ENCODE peak calls at places on chromosomes 11 and 22, in six cellular contexts. One of them, this sample, is unnamed.
A peak's percentile ranks its signal among the peaks of the same experiment; 100 is the strongest.

GRCh38 chr11:37109205-37109585 is 511.2 kb upstream of the RAG2 start:
- DNase-seq in DND-41: no peak
- DNase-seq in cardiac fibroblast: peak; percentile 44
- DNase-seq in fibroblast of pulmonary artery: peak; percentile 42
- DNase-seq in AG04450: no peak
- DNase-seq in CD8-positive, alpha-beta T cell: no peak
- DNase-seq in this sample: no peak

GRCh38 chr11:12216100-12216499 is 105.7 kb downstream of the MICAL2 start:
- DNase-seq in DND-41: no peak
- DNase-seq in cardiac fibroblast: no peak
- DNase-seq in fibroblast of pulmonary artery: no peak
- DNase-seq in AG04450: no peak
- DNase-seq in CD8-positive, alpha-beta T cell: peak; percentile 67
- DNase-seq in this sample: no peak

GRCh38 chr11:57514538-57515331 is 767 bp downstream of the SLC43A1 start:
- DNase-seq in DND-41: peak; percentile 67
- DNase-seq in cardiac fibroblast: peak; percentile 43
- DNase-seq in fibroblast of pulmonary artery: peak; percentile 26
- DNase-seq in AG04450: no peak
- DNase-seq in CD8-positive, alpha-beta T cell: peak; percentile 58
- DNase-seq in this sample: no peak

GRCh38 chr11:94650756-94651155 is 83.6 kb downstream of the PIWIL4 start:
- DNase-seq in DND-41: no peak
- DNase-seq in cardiac fibroblast: peak; percentile 73
- DNase-seq in fibroblast of pulmonary artery: peak; percentile 73
- DNase-seq in AG04450: peak; percentile 44
- DNase-seq in CD8-positive, alpha-beta T cell: no peak
- DNase-seq in this sample: peak; percentile 78

GRCh38 chr11:64649304-64649703 is 58.3 kb downstream of the SLC22A12 start:
- DNase-seq in DND-41: peak; percentile 15
- DNase-seq in cardiac fibroblast: peak; percentile 22
- DNase-seq in fibroblast of pulmonary artery: peak; percentile 27
- DNase-seq in AG04450: no peak
- DNase-seq in CD8-positive, alpha-beta T cell: no peak
- DNase-seq in this sample: no peak

GRCh38 chr11:11988099-11988651 is 20.3 kb downstream of the DKK3 start:
- DNase-seq in DND-41: no peak
- DNase-seq in cardiac fibroblast: peak; percentile 52
- DNase-seq in fibroblast of pulmonary artery: peak; percentile 52
- DNase-seq in AG04450: no peak
- DNase-seq in CD8-positive, alpha-beta T cell: no peak
- DNase-seq in this sample: no peak

GRCh38 chr22:29751139-29751538 is 15.7 kb downstream of the ZMAT5 start:
- DNase-seq in DND-41: peak; percentile 50
- DNase-seq in cardiac fibroblast: peak; percentile 59
- DNase-seq in fibroblast of pulmonary artery: peak; percentile 62
- DNase-seq in AG04450: no peak
- DNase-seq in CD8-positive, alpha-beta T cell: no peak
- DNase-seq in this sample: no peak

GRCh38 chr22:50621491-50621880 is 6.5 kb downstream of the ARSA start:
- DNase-seq in DND-41: peak; percentile 58
- DNase-seq in cardiac fibroblast: no peak
- DNase-seq in fibroblast of pulmonary artery: no peak
- DNase-seq in AG04450: no peak
- DNase-seq in CD8-positive, alpha-beta T cell: peak; percentile 76
- DNase-seq in this sample: no peak

GRCh38 chr11:128757886-128758612 is 64.2 kb downstream of the FLI1 start:
- DNase-seq in DND-41: no peak
- DNase-seq in cardiac fibroblast: no peak
- DNase-seq in fibroblast of pulmonary artery: no peak
- DNase-seq in AG04450: no peak
- DNase-seq in CD8-positive, alpha-beta T cell: no peak
- DNase-seq in this sample: no peak

GRCh38 chr11:92295175-92296137 is 70.8 kb downstream of the FAT3 start:
- DNase-seq in DND-41: no peak
- DNase-seq in cardiac fibroblast: peak; percentile 42
- DNase-seq in fibroblast of pulmonary artery: peak; percentile 63
- DNase-seq in AG04450: no peak
- DNase-seq in CD8-positive, alpha-beta T cell: no peak
- DNase-seq in this sample: no peak

GRCh38 chr11:94526645-94527438 is 14.6 kb downstream of the C11orf97 start:
- DNase-seq in DND-41: no peak
- DNase-seq in cardiac fibroblast: no peak
- DNase-seq in fibroblast of pulmonary artery: no peak
- DNase-seq in AG04450: no peak
- DNase-seq in CD8-positive, alpha-beta T cell: no peak
- DNase-seq in this sample: no peak

GRCh38 chr11:117572129-117572528 is 224.9 kb downstream of the DSCAML1 start:
- DNase-seq in DND-41: no peak
- DNase-seq in cardiac fibroblast: no peak
- DNase-seq in fibroblast of pulmonary artery: no peak
- DNase-seq in AG04450: no peak
- DNase-seq in CD8-positive, alpha-beta T cell: no peak
- DNase-seq in this sample: no peak

GRCh38 chr11:110430267-110431211 is 791 bp downstream of the FDX1 start:
- DNase-seq in DND-41: peak; percentile 54
- DNase-seq in cardiac fibroblast: peak; percentile 62
- DNase-seq in fibroblast of pulmonary artery: peak; percentile 50
- DNase-seq in AG04450: no peak
- DNase-seq in CD8-positive, alpha-beta T cell: peak; percentile 51
- DNase-seq in this sample: no peak

GRCh38 chr22:24466831-24467249 is 28.3 kb upstream of the UPB1 start:
- DNase-seq in DND-41: no peak
- DNase-seq in cardiac fibroblast: peak; percentile 79
- DNase-seq in fibroblast of pulmonary artery: peak; percentile 83
- DNase-seq in AG04450: no peak
- DNase-seq in CD8-positive, alpha-beta T cell: no peak
- DNase-seq in this sample: no peak

GRCh38 chr11:30107899-30108298 is 91.1 kb upstream of the KCNA4 start:
- DNase-seq in DND-41: no peak
- DNase-seq in cardiac fibroblast: peak; percentile 81
- DNase-seq in fibroblast of pulmonary artery: peak; percentile 92
- DNase-seq in AG04450: no peak
- DNase-seq in CD8-positive, alpha-beta T cell: no peak
- DNase-seq in this sample: no peak

GRCh38 chr11:34337016-34337415 is 20.8 kb downstream of the ABTB2 start:
- DNase-seq in DND-41: no peak
- DNase-seq in cardiac fibroblast: no peak
- DNase-seq in fibroblast of pulmonary artery: no peak
- DNase-seq in AG04450: no peak
- DNase-seq in CD8-positive, alpha-beta T cell: no peak
- DNase-seq in this sample: no peak

GRCh38 chr11:120195601-120196289 is 15.1 kb upstream of the OAF start:
- DNase-seq in DND-41: no peak
- DNase-seq in cardiac fibroblast: no peak
- DNase-seq in fibroblast of pulmonary artery: no peak
- DNase-seq in AG04450: no peak
- DNase-seq in CD8-positive, alpha-beta T cell: no peak
- DNase-seq in this sample: no peak

GRCh38 chr11:70205049-70205725 is 2.1 kb downstream of the FADD start:
- DNase-seq in DND-41: no peak
- DNase-seq in cardiac fibroblast: peak; percentile 40
- DNase-seq in fibroblast of pulmonary artery: peak; percentile 35
- DNase-seq in AG04450: no peak
- DNase-seq in CD8-positive, alpha-beta T cell: no peak
- DNase-seq in this sample: no peak

GRCh38 chr11:74844865-74845264 is 96.2 kb downstream of the RNF169 start:
- DNase-seq in DND-41: no peak
- DNase-seq in cardiac fibroblast: no peak
- DNase-seq in fibroblast of pulmonary artery: no peak
- DNase-seq in AG04450: no peak
- DNase-seq in CD8-positive, alpha-beta T cell: no peak
- DNase-seq in this sample: no peak

GRCh38 chr11:77154381-77155081 is 26.5 kb downstream of the MYO7A start:
- DNase-seq in DND-41: no peak
- DNase-seq in cardiac fibroblast: no peak
- DNase-seq in fibroblast of pulmonary artery: no peak
- DNase-seq in AG04450: no peak
- DNase-seq in CD8-positive, alpha-beta T cell: no peak
- DNase-seq in this sample: no peak

GRCh38 chr22:50503475-50504145 is 3.9 kb downstream of the LMF2 start:
- DNase-seq in DND-41: peak; percentile 35
- DNase-seq in cardiac fibroblast: no peak
- DNase-seq in fibroblast of pulmonary artery: no peak
- DNase-seq in AG04450: no peak
- DNase-seq in CD8-positive, alpha-beta T cell: no peak
- DNase-seq in this sample: no peak

GRCh38 chr11:116871248-116871647 is 33.8 kb upstream of the APOA1 start:
- DNase-seq in DND-41: no peak
- DNase-seq in cardiac fibroblast: peak; percentile 92
- DNase-seq in fibroblast of pulmonary artery: peak; percentile 72
- DNase-seq in AG04450: no peak
- DNase-seq in CD8-positive, alpha-beta T cell: no peak
- DNase-seq in this sample: peak; percentile 53

GRCh38 chr11:84247129-84247528 is 961.0 kb upstream of the CCDC90B start:
- DNase-seq in DND-41: no peak
- DNase-seq in cardiac fibroblast: peak; percentile 8
- DNase-seq in fibroblast of pulmonary artery: no peak
- DNase-seq in AG04450: no peak
- DNase-seq in CD8-positive, alpha-beta T cell: no peak
- DNase-seq in this sample: no peak

GRCh38 chr11:116185551-116185950 is 587.2 kb downstream of the BUD13 start:
- DNase-seq in DND-41: no peak
- DNase-seq in cardiac fibroblast: no peak
- DNase-seq in fibroblast of pulmonary artery: no peak
- DNase-seq in AG04450: no peak
- DNase-seq in CD8-positive, alpha-beta T cell: no peak
- DNase-seq in this sample: no peak

GRCh38 chr11:73072935-73073481 is 69.1 kb downstream of the FCHSD2 start:
- DNase-seq in DND-41: no peak
- DNase-seq in cardiac fibroblast: peak; percentile 63
- DNase-seq in fibroblast of pulmonary artery: peak; percentile 51
- DNase-seq in AG04450: no peak
- DNase-seq in CD8-positive, alpha-beta T cell: no peak
- DNase-seq in this sample: no peak

GRCh38 chr11:96338910-96339703 is 3.9 kb downstream of the MAML2 start:
- DNase-seq in DND-41: peak; percentile 68
- DNase-seq in cardiac fibroblast: peak; percentile 92
- DNase-seq in fibroblast of pulmonary artery: peak; percentile 82
- DNase-seq in AG04450: no peak
- DNase-seq in CD8-positive, alpha-beta T cell: peak; percentile 48
- DNase-seq in this sample: no peak

DNA sequence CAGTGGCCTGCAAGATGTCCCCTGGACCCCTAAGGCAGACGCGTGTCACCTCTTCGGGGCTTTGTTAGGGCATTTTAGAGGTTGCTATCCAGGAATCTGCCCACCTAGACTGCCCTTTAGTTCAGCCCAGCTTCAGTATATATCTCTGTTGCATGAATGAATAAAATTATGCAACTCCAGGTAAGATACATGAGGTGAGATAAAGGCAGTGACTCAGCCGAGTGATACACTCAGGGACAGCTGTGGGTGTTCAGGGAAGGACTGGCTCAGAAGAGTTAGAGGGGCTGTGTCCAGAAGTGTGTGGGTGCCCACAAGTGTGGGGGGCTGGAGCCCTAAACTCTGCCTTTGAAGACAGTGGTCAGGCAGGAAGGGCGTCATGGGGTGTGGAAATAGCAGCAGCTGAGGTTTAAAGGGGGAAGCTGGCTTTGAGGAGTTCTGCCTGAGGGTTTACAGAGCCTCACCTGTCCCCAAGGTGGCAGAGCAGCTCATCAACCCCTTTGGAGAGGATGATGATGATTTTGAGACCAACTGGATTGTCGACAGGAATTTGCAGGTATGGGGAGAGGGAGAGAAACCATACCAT is 8.3 kb downstream of the FTH1 start:
- DNase-seq in DND-41: no peak
- DNase-seq in cardiac fibroblast: no peak
- DNase-seq in fibroblast of pulmonary artery: no peak
- DNase-seq in AG04450: no peak
- DNase-seq in CD8-positive, alpha-beta T cell: no peak
- DNase-seq in this sample: no peak
- TF ChIP-seq CTCF in DND-41: no peak
- TF ChIP-seq CTCF in cardiac fibroblast: no peak
- TF ChIP-seq CTCF in fibroblast of pulmonary artery: no peak
- TF ChIP-seq CTCF in AG04450: no peak
- TF ChIP-seq CTCF in CD8-positive, alpha-beta T cell: no peak
- TF ChIP-seq CTCF in this sample: no peak

DNA sequence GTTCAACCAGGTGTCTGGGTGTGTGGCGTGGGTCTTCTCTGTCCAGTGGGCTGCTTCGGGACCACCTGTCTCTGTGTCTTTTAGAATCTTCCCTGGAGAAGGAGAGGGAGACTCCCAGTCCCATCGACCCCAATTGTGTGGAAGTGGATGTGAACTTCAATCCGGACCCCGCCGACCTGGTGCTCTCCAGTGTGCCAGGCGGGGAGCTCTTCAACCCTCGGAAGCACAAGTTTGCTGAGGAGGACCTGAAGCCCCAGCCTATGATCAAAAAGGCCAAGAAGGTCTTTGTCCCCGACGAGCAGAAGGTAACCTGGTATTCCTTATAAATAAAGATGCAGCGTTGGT is 12.2 kb downstream of the TEF start:
- DNase-seq in DND-41: no peak
- DNase-seq in cardiac fibroblast: no peak
- DNase-seq in fibroblast of pulmonary artery: no peak
- DNase-seq in AG04450: no peak
- DNase-seq in CD8-positive, alpha-beta T cell: no peak
- DNase-seq in this sample: no peak
- H3K4me3 ChIP-seq in DND-41: no peak overlapping the region
- H3K4me3 ChIP-seq in cardiac fibroblast: no peak overlapping the region
- H3K4me3 ChIP-seq in fibroblast of pulmonary artery: no peak overlapping the region
- H3K4me3 ChIP-seq in AG04450: no peak overlapping the region
- H3K4me3 ChIP-seq in CD8-positive, alpha-beta T cell: no peak overlapping the region
- H3K4me3 ChIP-seq in this sample: no peak overlapping the region

GRCh38 chr11:35362571-35362980 is 56.8 kb downstream of the SLC1A2 start:
- DNase-seq in DND-41: no peak
- DNase-seq in cardiac fibroblast: no peak
- DNase-seq in fibroblast of pulmonary artery: no peak
- DNase-seq in AG04450: no peak
- DNase-seq in CD8-positive, alpha-beta T cell: no peak
- DNase-seq in this sample: peak; percentile 75
- TF ChIP-seq CTCF in DND-41: no peak
- TF ChIP-seq CTCF in cardiac fibroblast: no peak
- TF ChIP-seq CTCF in fibroblast of pulmonary artery: no peak
- TF ChIP-seq CTCF in AG04450: no peak
- TF ChIP-seq CTCF in CD8-positive, alpha-beta T cell: no peak
- TF ChIP-seq CTCF in this sample: peak; percentile 13

GRCh38 chr11:27696112-27696511 is 4.1 kb downstream of the BDNF start:
- DNase-seq in DND-41: no peak
- DNase-seq in cardiac fibroblast: peak; percentile 45
- DNase-seq in fibroblast of pulmonary artery: peak; percentile 16
- DNase-seq in AG04450: no peak
- DNase-seq in CD8-positive, alpha-beta T cell: no peak
- DNase-seq in this sample: no peak

GRCh38 chr11:27694992-27695391 is 5.3 kb downstream of the BDNF start:
- DNase-seq in DND-41: no peak
- DNase-seq in cardiac fibroblast: peak; percentile 65
- DNase-seq in fibroblast of pulmonary artery: peak; percentile 68
- DNase-seq in AG04450: no peak
- DNase-seq in CD8-positive, alpha-beta T cell: no peak
- DNase-seq in this sample: no peak

GRCh38 chr11:27697679-27698275 is 2.5 kb downstream of the BDNF start:
- DNase-seq in DND-41: no peak
- DNase-seq in cardiac fibroblast: peak; percentile 73
- DNase-seq in fibroblast of pulmonary artery: peak; percentile 49
- DNase-seq in AG04450: no peak
- DNase-seq in CD8-positive, alpha-beta T cell: no peak
- DNase-seq in this sample: no peak

GRCh38 chr11:27698872-27699241 is 1.4 kb downstream of the BDNF start:
- DNase-seq in DND-41: peak; percentile 68
- DNase-seq in cardiac fibroblast: peak; percentile 94
- DNase-seq in fibroblast of pulmonary artery: peak; percentile 93
- DNase-seq in AG04450: peak; percentile 87
- DNase-seq in CD8-positive, alpha-beta T cell: peak; percentile 51
- DNase-seq in this sample: peak; percentile 83

GRCh38 chr11:27696961-27697360 is 3.3 kb downstream of the BDNF start:
- DNase-seq in DND-41: no peak
- DNase-seq in cardiac fibroblast: peak; percentile 39
- DNase-seq in fibroblast of pulmonary artery: no peak
- DNase-seq in AG04450: no peak
- DNase-seq in CD8-positive, alpha-beta T cell: no peak
- DNase-seq in this sample: no peak
- H3K4me3 ChIP-seq in DND-41: no peak overlapping the region
- H3K4me3 ChIP-seq in cardiac fibroblast: no peak overlapping the region
- H3K4me3 ChIP-seq in fibroblast of pulmonary artery: peak overlapping the region; percentile 2
- H3K4me3 ChIP-seq in AG04450: peak overlapping the region; percentile 91
- H3K4me3 ChIP-seq in CD8-positive, alpha-beta T cell: no peak overlapping the region
- H3K4me3 ChIP-seq in this sample: peak overlapping the region; percentile 96